ENCODE peak calls at places on chromosomes 16 and 17, in eight cellular contexts. I is MM.1S; T is tibial nerve; E is esophagus muscularis mucosa; K is ascending aorta; O is PC-9; F is Peyer's patch; B is CD4-positive, CD25-positive, alpha-beta regulatory T cell. J is an unnamed sample.

GRCh38 chr17:40038882-40039513 is 15.2 kb downstream of the MED24 start:
- DNase-seq in I (no peak), T (peak; percentile 61), E (peak; percentile 95), K (no peak), O (no peak), F (no peak), B (no peak), J (no peak)

GRCh38 chr17:32516940-32517711 is 30.3 kb downstream of the CDK5R1 start:
- DNase-seq in I (no peak), T (no peak), E (no peak), K (no peak), O (no peak), F (no peak), B (no peak), J (no peak)

GRCh38 chr16:10577305-10578202 is 2.8 kb downstream of the EMP2 start:
- DNase-seq in I (peak; percentile 85), T (no peak), E (no peak), K (no peak), O (no peak), F (no peak), B (no peak), J (no peak)

GRCh38 chr17:57293077-57293476 is 36.8 kb downstream of the MSI2 start:
- DNase-seq in I (no peak), T (no peak), E (no peak), K (no peak), O (peak; percentile 54), F (no peak), B (no peak), J (no peak)

GRCh38 chr17:44556114-44556853 is 1.0 kb upstream of the FZD2 start:
- DNase-seq in I (peak; percentile 56), T (no peak), E (no peak), K (no peak), O (peak; percentile 39), F (no peak), B (no peak), J (peak; percentile 23)

GRCh38 chr16:57123969-57124674 is 31.7 kb downstream of the CPNE2 start:
- DNase-seq in I (no peak), T (no peak), E (no peak), K (no peak), O (no peak), F (no peak), B (no peak), J (peak; percentile 38)

GRCh38 chr16:57698812-57699405 is 4.3 kb downstream of the DRC7 start:
- DNase-seq in I (no peak), T (no peak), E (no peak), K (no peak), O (no peak), F (no peak), B (no peak), J (no peak)

GRCh38 chr17:49049265-49049664 is 52.1 kb downstream of the IGF2BP1 start:
- DNase-seq in I (no peak), T (no peak), E (no peak), K (no peak), O (no peak), F (no peak), B (no peak), J (no peak)

GRCh38 chr17:81483085-81483861 is 29.3 kb downstream of the ACTG1 start:
- DNase-seq in I (no peak), T (no peak), E (no peak), K (no peak), O (no peak), F (no peak), B (no peak), J (peak; percentile 32)

GRCh38 chr17:40361063-40361924 is 3.2 kb downstream of the GJD3 start:
- DNase-seq in I (no peak), T (no peak), E (no peak), K (no peak), O (no peak), F (no peak), B (no peak), J (no peak)

GRCh38 chr16:34050787-34051320 is 591.4 kb downstream of the TP53TG3F start:
- DNase-seq in I (no peak), T (no peak), E (no peak), K (no peak), O (no peak), F (no peak), B (no peak), J (no peak)

GRCh38 chr17:64067642-64068041 is 47.2 kb upstream of the ICAM2 start:
- DNase-seq in I (no peak), T (no peak), E (no peak), K (no peak), O (no peak), F (no peak), B (no peak), J (no peak)

GRCh38 chr17:27348196-27348595 is 54.3 kb downstream of the WSB1 start:
- DNase-seq in I (no peak), T (no peak), E (no peak), K (no peak), O (no peak), F (no peak), B (no peak), J (no peak)

GRCh38 chr17:58565389-58566311 is 51.2 kb upstream of the MTMR4 start:
- DNase-seq in I (no peak), T (no peak), E (no peak), K (no peak), O (peak; percentile 70), F (no peak), B (no peak), J (no peak)

GRCh38 chr16:56631197-56631596 is 1.3 kb upstream of the MT1M start:
- DNase-seq in I (no peak), T (no peak), E (no peak), K (no peak), O (no peak), F (no peak), B (no peak), J (no peak)

GRCh38 chr16:4580245-4580644 is 24.1 kb downstream of the C16orf96 start:
- DNase-seq in I (no peak), T (no peak), E (no peak), K (no peak), O (peak; percentile 60), F (no peak), B (no peak), J (no peak)

GRCh38 chr16:29231231-29231630 is 175.3 kb downstream of the NPIPB11 start:
- DNase-seq in I (no peak), T (no peak), E (peak; percentile 78), K (no peak), O (no peak), F (no peak), B (no peak), J (no peak)

GRCh38 chr17:57557793-57558681 is 187.1 kb downstream of the CCDC182 start:
- DNase-seq in I (no peak), T (no peak), E (no peak), K (no peak), O (peak; percentile 63), F (no peak), B (no peak), J (no peak)

GRCh38 chr17:47837401-47838039 is 3.6 kb downstream of the SCRN2 start:
- DNase-seq in I (no peak), T (no peak), E (no peak), K (no peak), O (no peak), F (no peak), B (no peak), J (no peak)

GRCh38 chr16:84080813-84081212 is 35.9 kb downstream of the MBTPS1 start:
- DNase-seq in I (no peak), T (no peak), E (no peak), K (no peak), O (no peak), F (no peak), B (no peak), J (no peak)

DNA sequence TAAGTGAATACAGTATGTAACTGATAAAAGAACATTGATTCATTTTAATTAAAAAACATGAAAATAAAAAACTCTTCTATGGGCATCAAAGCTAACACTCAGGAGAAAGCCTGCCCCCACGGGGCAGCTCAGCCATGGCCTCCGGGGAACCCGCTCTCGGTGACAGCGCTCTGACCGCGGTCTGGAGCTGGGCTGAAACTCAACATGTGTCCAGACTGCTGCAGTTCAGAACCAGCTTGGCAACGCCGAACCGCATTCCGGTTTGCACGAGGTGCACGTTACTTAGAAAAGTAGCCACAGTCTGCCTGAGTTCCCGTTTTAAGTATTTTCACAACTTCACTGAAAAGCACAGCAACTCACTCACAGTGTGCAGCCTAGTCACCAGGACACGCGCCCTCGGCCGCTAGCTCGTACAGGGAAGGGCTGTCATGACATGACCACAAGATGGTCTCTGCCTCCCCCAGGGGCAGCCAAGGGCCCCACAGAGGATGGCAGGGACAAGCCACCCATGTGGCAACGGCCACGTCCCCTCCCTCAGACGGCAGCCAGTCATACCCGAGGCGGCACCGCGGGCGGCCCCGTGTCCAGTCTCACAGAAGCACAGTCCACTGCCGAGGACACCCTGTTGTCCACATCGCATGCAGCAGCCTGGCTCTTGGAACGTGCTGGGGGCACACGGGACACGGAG is 77.1 kb upstream of the METRNL start:
- DNase-seq in I (no peak), T (no peak), E (peak; percentile 72), K (no peak), O (no peak), F (no peak), B (no peak), J (no peak)
- H3K36me3 ChIP-seq in I (no peaks in the 10 kb centered on the region), T (no peaks in the 10 kb centered on the region), E (peaks cover 6% of the 10 kb centered on the region), K (peaks cover 11% of the 10 kb centered on the region), O (no peaks in the 10 kb centered on the region), F (no peaks in the 10 kb centered on the region), B (peaks cover 3% of the 10 kb centered on the region), J (no peaks in the 10 kb centered on the region)

GRCh38 chr17:7312432-7313027 is 2.6 kb downstream of the GPS2 start:
- DNase-seq in I (no peak), T (no peak), E (no peak), K (no peak), O (no peak), F (no peak), B (no peak), J (no peak)
- H3K4me1 ChIP-seq in I (peaks cover 24% of the 10 kb centered on the region), T (peaks cover 41% of the 10 kb centered on the region), E (peaks cover 56% of the 10 kb centered on the region), K (peaks cover 13% of the 10 kb centered on the region), O (peaks cover 49% of the 10 kb centered on the region), F (peaks cover 15% of the 10 kb centered on the region), B (peaks cover 67% of the 10 kb centered on the region), J (peaks cover 58% of the 10 kb centered on the region)

DNA sequence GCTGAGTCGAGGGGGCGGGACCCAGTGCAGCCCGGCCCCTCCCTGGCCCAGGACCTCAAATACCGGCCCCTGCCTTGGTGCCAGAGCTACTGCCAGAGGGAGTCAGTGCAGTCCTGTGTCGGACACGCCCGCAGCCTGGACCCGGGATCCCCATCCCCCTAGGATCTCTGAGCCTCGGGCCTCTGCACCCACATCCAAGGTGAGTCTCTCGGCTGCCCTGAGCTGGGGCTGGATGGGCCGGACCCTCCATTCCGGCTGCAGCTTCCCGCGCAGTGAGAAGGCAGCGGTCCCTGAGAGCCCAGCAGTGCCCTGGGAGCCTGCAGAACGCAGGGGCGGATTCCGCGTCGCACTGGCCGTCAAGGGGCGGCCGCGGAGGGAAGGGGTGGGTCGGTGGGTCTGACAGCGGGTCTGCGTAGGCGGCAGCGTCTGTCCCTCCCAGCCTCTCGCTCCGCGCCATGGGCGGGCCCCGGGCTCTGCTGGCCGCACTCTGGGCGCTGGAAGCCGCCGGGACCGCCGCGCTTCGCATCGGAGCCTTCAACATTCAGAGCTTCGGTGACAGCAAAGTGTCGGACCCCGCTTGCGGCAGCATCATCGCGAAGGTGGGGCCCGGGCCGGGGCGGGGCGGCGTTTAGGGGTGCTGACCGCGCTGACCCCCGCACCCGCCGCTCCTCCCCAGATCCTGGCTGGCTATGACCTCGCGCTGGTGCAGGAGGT is at the start of gene DNASE1L2:
- DNase-seq in I (no peak), T (no peak), E (no peak), K (no peak), O (no peak), F (no peak), B (no peak), J (no peak)
- H3K4me3 ChIP-seq in I (no peak within 1 kb of the TSS), T (peak within 1 kb of the TSS; percentile 0), E (peak within 1 kb of the TSS; percentile 45), K (no peak within 1 kb of the TSS), O (no peak within 1 kb of the TSS), F (no peak within 1 kb of the TSS), B (no peak within 1 kb of the TSS), J (no peak within 1 kb of the TSS)

GRCh38 chr16:89900885-89901284 is 17.8 kb upstream of the MC1R start:
- DNase-seq in I (no peak), T (no peak), E (no peak), K (no peak), O (no peak), F (no peak), B (no peak), J (no peak)
- H3K36me3 ChIP-seq in I (no peaks in the 10 kb centered on the region), T (peaks cover 20% of the 10 kb centered on the region), E (peaks cover 86% of the 10 kb centered on the region), K (peaks cover 84% of the 10 kb centered on the region), O (peaks cover 12% of the 10 kb centered on the region), F (no peaks in the 10 kb centered on the region), B (peaks cover 68% of the 10 kb centered on the region), J (peaks cover 36% of the 10 kb centered on the region)